ENCODE peak calls at places on chromosomes 2 and 18, in seven cellular contexts. One of them, this sample, is unnamed.

GRCh38 chr18:40473221-40473620 is 1481.8 kb upstream of the PIK3C3 start:
- DNase-seq in stimulated activated CD8-positive, alpha-beta memory T cell treated with anti-CD3 and anti-CD28 coated beads, Interleukin-4, amount 100 ng/mL, for 4 hours: no peak
- DNase-seq in T-helper 17 cell: no peak
- DNase-seq in coronary artery: no peak
- DNase-seq in CD8-positive, alpha-beta memory T cell: no peak
- DNase-seq in sciatic nerve: no peak
- DNase-seq in activated CD8-positive, alpha-beta memory T cell treated with anti-CD3 and anti-CD28 coated beads for 48 hours: no peak
- DNase-seq in this sample: no peak

GRCh38 chr2:144334551-144334950 is 185.4 kb downstream of the ZEB2 start:
- DNase-seq in sciatic nerve: no peak
- DNase-seq in activated CD8-positive, alpha-beta memory T cell treated with anti-CD3 and anti-CD28 coated beads for 48 hours: no peak
- DNase-seq in CD8-positive, alpha-beta memory T cell: no peak
- DNase-seq in T-helper 17 cell: no peak
- DNase-seq in stimulated activated CD8-positive, alpha-beta memory T cell treated with anti-CD3 and anti-CD28 coated beads, Interleukin-4, amount 100 ng/mL, for 4 hours: no peak
- DNase-seq in coronary artery: no peak
- DNase-seq in this sample: no peak

GRCh38 chr2:233480490-233481202 is 85.9 kb downstream of the USP40 start:
- DNase-seq in coronary artery: no peak
- DNase-seq in T-helper 17 cell: no peak
- DNase-seq in activated CD8-positive, alpha-beta memory T cell treated with anti-CD3 and anti-CD28 coated beads for 48 hours: no peak
- DNase-seq in sciatic nerve: peak
- DNase-seq in stimulated activated CD8-positive, alpha-beta memory T cell treated with anti-CD3 and anti-CD28 coated beads, Interleukin-4, amount 100 ng/mL, for 4 hours: no peak
- DNase-seq in CD8-positive, alpha-beta memory T cell: no peak
- DNase-seq in this sample: peak

GRCh38 chr2:240565267-240566202 is 2.7 kb upstream of the RNPEPL1 start:
- DNase-seq in T-helper 17 cell: peak
- DNase-seq in CD8-positive, alpha-beta memory T cell: peak
- DNase-seq in activated CD8-positive, alpha-beta memory T cell treated with anti-CD3 and anti-CD28 coated beads for 48 hours: peak
- DNase-seq in sciatic nerve: peak
- DNase-seq in coronary artery: peak
- DNase-seq in stimulated activated CD8-positive, alpha-beta memory T cell treated with anti-CD3 and anti-CD28 coated beads, Interleukin-4, amount 100 ng/mL, for 4 hours: peak
- DNase-seq in this sample: peak

GRCh38 chr2:239548491-239548890 is 147.7 kb upstream of the HDAC4 start:
- DNase-seq in coronary artery: peak
- DNase-seq in activated CD8-positive, alpha-beta memory T cell treated with anti-CD3 and anti-CD28 coated beads for 48 hours: peak
- DNase-seq in sciatic nerve: no peak
- DNase-seq in CD8-positive, alpha-beta memory T cell: peak
- DNase-seq in T-helper 17 cell: no peak
- DNase-seq in stimulated activated CD8-positive, alpha-beta memory T cell treated with anti-CD3 and anti-CD28 coated beads, Interleukin-4, amount 100 ng/mL, for 4 hours: peak
- DNase-seq in this sample: no peak

GRCh38 chr2:128958241-128958640 is 639.6 kb upstream of the HS6ST1 start:
- DNase-seq in stimulated activated CD8-positive, alpha-beta memory T cell treated with anti-CD3 and anti-CD28 coated beads, Interleukin-4, amount 100 ng/mL, for 4 hours: no peak
- DNase-seq in coronary artery: no peak
- DNase-seq in CD8-positive, alpha-beta memory T cell: no peak
- DNase-seq in activated CD8-positive, alpha-beta memory T cell treated with anti-CD3 and anti-CD28 coated beads for 48 hours: no peak
- DNase-seq in T-helper 17 cell: no peak
- DNase-seq in sciatic nerve: no peak
- DNase-seq in this sample: no peak

GRCh38 chr18:13641551-13642439 is 84.6 kb downstream of the FAM210A start:
- DNase-seq in sciatic nerve: no peak
- DNase-seq in CD8-positive, alpha-beta memory T cell: no peak
- DNase-seq in activated CD8-positive, alpha-beta memory T cell treated with anti-CD3 and anti-CD28 coated beads for 48 hours: no peak
- DNase-seq in coronary artery: no peak
- DNase-seq in stimulated activated CD8-positive, alpha-beta memory T cell treated with anti-CD3 and anti-CD28 coated beads, Interleukin-4, amount 100 ng/mL, for 4 hours: no peak
- DNase-seq in T-helper 17 cell: no peak
- DNase-seq in this sample: peak

GRCh38 chr18:78915446-78916008 is 64.1 kb upstream of the SALL3 start:
- DNase-seq in activated CD8-positive, alpha-beta memory T cell treated with anti-CD3 and anti-CD28 coated beads for 48 hours: no peak
- DNase-seq in stimulated activated CD8-positive, alpha-beta memory T cell treated with anti-CD3 and anti-CD28 coated beads, Interleukin-4, amount 100 ng/mL, for 4 hours: no peak
- DNase-seq in sciatic nerve: peak
- DNase-seq in T-helper 17 cell: no peak
- DNase-seq in CD8-positive, alpha-beta memory T cell: no peak
- DNase-seq in coronary artery: no peak
- DNase-seq in this sample: no peak

GRCh38 chr18:4248686-4249085 is 206.4 kb downstream of the DLGAP1 start:
- DNase-seq in CD8-positive, alpha-beta memory T cell: no peak
- DNase-seq in stimulated activated CD8-positive, alpha-beta memory T cell treated with anti-CD3 and anti-CD28 coated beads, Interleukin-4, amount 100 ng/mL, for 4 hours: no peak
- DNase-seq in coronary artery: no peak
- DNase-seq in T-helper 17 cell: no peak
- DNase-seq in activated CD8-positive, alpha-beta memory T cell treated with anti-CD3 and anti-CD28 coated beads for 48 hours: no peak
- DNase-seq in sciatic nerve: no peak
- DNase-seq in this sample: no peak

GRCh38 chr2:166727105-166727504 is 161.2 kb upstream of the XIRP2 start:
- DNase-seq in coronary artery: no peak
- DNase-seq in CD8-positive, alpha-beta memory T cell: no peak
- DNase-seq in stimulated activated CD8-positive, alpha-beta memory T cell treated with anti-CD3 and anti-CD28 coated beads, Interleukin-4, amount 100 ng/mL, for 4 hours: no peak
- DNase-seq in sciatic nerve: no peak
- DNase-seq in activated CD8-positive, alpha-beta memory T cell treated with anti-CD3 and anti-CD28 coated beads for 48 hours: no peak
- DNase-seq in T-helper 17 cell: no peak
- DNase-seq in this sample: no peak

GRCh38 chr2:158729873-158730620 is 65.1 kb upstream of the DAPL1 start:
- DNase-seq in activated CD8-positive, alpha-beta memory T cell treated with anti-CD3 and anti-CD28 coated beads for 48 hours: no peak
- DNase-seq in sciatic nerve: no peak
- DNase-seq in stimulated activated CD8-positive, alpha-beta memory T cell treated with anti-CD3 and anti-CD28 coated beads, Interleukin-4, amount 100 ng/mL, for 4 hours: no peak
- DNase-seq in T-helper 17 cell: no peak
- DNase-seq in coronary artery: no peak
- DNase-seq in CD8-positive, alpha-beta memory T cell: no peak
- DNase-seq in this sample: no peak

GRCh38 chr2:235187806-235188205 is 236.0 kb downstream of the SH3BP4 start:
- DNase-seq in sciatic nerve: no peak
- DNase-seq in T-helper 17 cell: no peak
- DNase-seq in CD8-positive, alpha-beta memory T cell: no peak
- DNase-seq in activated CD8-positive, alpha-beta memory T cell treated with anti-CD3 and anti-CD28 coated beads for 48 hours: no peak
- DNase-seq in coronary artery: no peak
- DNase-seq in stimulated activated CD8-positive, alpha-beta memory T cell treated with anti-CD3 and anti-CD28 coated beads, Interleukin-4, amount 100 ng/mL, for 4 hours: no peak
- DNase-seq in this sample: no peak

GRCh38 chr18:50644807-50645206 is 84.9 kb downstream of the MAPK4 start:
- DNase-seq in activated CD8-positive, alpha-beta memory T cell treated with anti-CD3 and anti-CD28 coated beads for 48 hours: no peak
- DNase-seq in T-helper 17 cell: no peak
- DNase-seq in stimulated activated CD8-positive, alpha-beta memory T cell treated with anti-CD3 and anti-CD28 coated beads, Interleukin-4, amount 100 ng/mL, for 4 hours: no peak
- DNase-seq in coronary artery: no peak
- DNase-seq in sciatic nerve: no peak
- DNase-seq in CD8-positive, alpha-beta memory T cell: no peak
- DNase-seq in this sample: no peak

GRCh38 chr2:109500910-109501309 is 112.9 kb downstream of the SEPTIN10 start:
- DNase-seq in sciatic nerve: no peak
- DNase-seq in T-helper 17 cell: no peak
- DNase-seq in coronary artery: no peak
- DNase-seq in activated CD8-positive, alpha-beta memory T cell treated with anti-CD3 and anti-CD28 coated beads for 48 hours: no peak
- DNase-seq in CD8-positive, alpha-beta memory T cell: no peak
- DNase-seq in stimulated activated CD8-positive, alpha-beta memory T cell treated with anti-CD3 and anti-CD28 coated beads, Interleukin-4, amount 100 ng/mL, for 4 hours: no peak
- DNase-seq in this sample: no peak

GRCh38 chr2:64491426-64491825 is 32.7 kb upstream of the AFTPH start:
- DNase-seq in T-helper 17 cell: no peak
- DNase-seq in coronary artery: no peak
- DNase-seq in sciatic nerve: no peak
- DNase-seq in stimulated activated CD8-positive, alpha-beta memory T cell treated with anti-CD3 and anti-CD28 coated beads, Interleukin-4, amount 100 ng/mL, for 4 hours: no peak
- DNase-seq in activated CD8-positive, alpha-beta memory T cell treated with anti-CD3 and anti-CD28 coated beads for 48 hours: no peak
- DNase-seq in CD8-positive, alpha-beta memory T cell: no peak
- DNase-seq in this sample: no peak

GRCh38 chr18:8825273-8825672 is 119.9 kb downstream of the MTCL1 start:
- DNase-seq in T-helper 17 cell: no peak
- DNase-seq in stimulated activated CD8-positive, alpha-beta memory T cell treated with anti-CD3 and anti-CD28 coated beads, Interleukin-4, amount 100 ng/mL, for 4 hours: no peak
- DNase-seq in sciatic nerve: no peak
- DNase-seq in CD8-positive, alpha-beta memory T cell: no peak
- DNase-seq in coronary artery: no peak
- DNase-seq in activated CD8-positive, alpha-beta memory T cell treated with anti-CD3 and anti-CD28 coated beads for 48 hours: no peak
- DNase-seq in this sample: no peak

GRCh38 chr2:145764631-145765030 is 1244.7 kb upstream of the ZEB2 start:
- DNase-seq in T-helper 17 cell: no peak
- DNase-seq in coronary artery: no peak
- DNase-seq in activated CD8-positive, alpha-beta memory T cell treated with anti-CD3 and anti-CD28 coated beads for 48 hours: no peak
- DNase-seq in CD8-positive, alpha-beta memory T cell: no peak
- DNase-seq in stimulated activated CD8-positive, alpha-beta memory T cell treated with anti-CD3 and anti-CD28 coated beads, Interleukin-4, amount 100 ng/mL, for 4 hours: no peak
- DNase-seq in sciatic nerve: peak
- DNase-seq in this sample: peak

GRCh38 chr2:6526093-6526824 is 339.4 kb downstream of the CMPK2 start:
- DNase-seq in coronary artery: no peak
- DNase-seq in CD8-positive, alpha-beta memory T cell: no peak
- DNase-seq in activated CD8-positive, alpha-beta memory T cell treated with anti-CD3 and anti-CD28 coated beads for 48 hours: no peak
- DNase-seq in sciatic nerve: no peak
- DNase-seq in T-helper 17 cell: no peak
- DNase-seq in stimulated activated CD8-positive, alpha-beta memory T cell treated with anti-CD3 and anti-CD28 coated beads, Interleukin-4, amount 100 ng/mL, for 4 hours: no peak
- DNase-seq in this sample: no peak

GRCh38 chr2:159053186-159054031 is 85.0 kb downstream of the TANC1 start:
- DNase-seq in activated CD8-positive, alpha-beta memory T cell treated with anti-CD3 and anti-CD28 coated beads for 48 hours: no peak
- DNase-seq in sciatic nerve: no peak
- DNase-seq in coronary artery: no peak
- DNase-seq in CD8-positive, alpha-beta memory T cell: no peak
- DNase-seq in T-helper 17 cell: no peak
- DNase-seq in stimulated activated CD8-positive, alpha-beta memory T cell treated with anti-CD3 and anti-CD28 coated beads, Interleukin-4, amount 100 ng/mL, for 4 hours: no peak
- DNase-seq in this sample: no peak

GRCh38 chr2:119333360-119333759 is 33.3 kb downstream of the C2orf76 start:
- DNase-seq in sciatic nerve: no peak
- DNase-seq in activated CD8-positive, alpha-beta memory T cell treated with anti-CD3 and anti-CD28 coated beads for 48 hours: no peak
- DNase-seq in stimulated activated CD8-positive, alpha-beta memory T cell treated with anti-CD3 and anti-CD28 coated beads, Interleukin-4, amount 100 ng/mL, for 4 hours: no peak
- DNase-seq in CD8-positive, alpha-beta memory T cell: no peak
- DNase-seq in T-helper 17 cell: no peak
- DNase-seq in coronary artery: no peak
- DNase-seq in this sample: no peak

GRCh38 chr2:65539633-65540032 is 107.2 kb upstream of the SPRED2 start:
- DNase-seq in sciatic nerve: no peak
- DNase-seq in stimulated activated CD8-positive, alpha-beta memory T cell treated with anti-CD3 and anti-CD28 coated beads, Interleukin-4, amount 100 ng/mL, for 4 hours: no peak
- DNase-seq in activated CD8-positive, alpha-beta memory T cell treated with anti-CD3 and anti-CD28 coated beads for 48 hours: no peak
- DNase-seq in coronary artery: no peak
- DNase-seq in T-helper 17 cell: no peak
- DNase-seq in CD8-positive, alpha-beta memory T cell: no peak
- DNase-seq in this sample: no peak

This sample was measured in left ventricle myocardium superior.